ENCODE peak calls at places on chromosomes 1 and 21, in seven cellular contexts. S is skeletal muscle cell, Q is HT1080, H is cardiac fibroblast, M is H54, O is T-helper 22 cell, C is ELR. D is an unnamed sample.

GRCh38 chr21:43355925-43356289 is 71.0 kb downstream of the SIK1 start:
- DNase-seq in S (no peak), Q (no peak), H (no peak), M (no peak), O (no peak), C (no peak), D (no peak)

GRCh38 chr1:82225407-82226197 is 424.9 kb downstream of the ADGRL2 start:
- DNase-seq in S (peak), Q (peak), H (peak), M (peak), O (no peak), C (no peak), D (no peak)

GRCh38 chr1:52747450-52747849 is 21.2 kb downstream of the ZYG11B start:
- DNase-seq in S (no peak), Q (no peak), H (no peak), M (no peak), O (no peak), C (no peak), D (no peak)

GRCh38 chr1:246565751-246566127 is 322 bp downstream of the TFB2M start:
- DNase-seq in S (no peak), Q (no peak), H (peak), M (no peak), O (no peak), C (peak), D (no peak)

GRCh38 chr1:43404353-43404752 is 14.7 kb downstream of the SZT2 start:
- DNase-seq in S (no peak), Q (no peak), H (no peak), M (no peak), O (no peak), C (no peak), D (no peak)

GRCh38 chr21:44755227-44755626 is 43.9 kb upstream of the TSPEAR start:
- DNase-seq in S (no peak), Q (peak), H (peak), M (no peak), O (no peak), C (peak), D (no peak)

GRCh38 chr1:7298749-7299151 is 472.3 kb upstream of the VAMP3 start:
- DNase-seq in S (peak), Q (peak), H (peak), M (no peak), O (no peak), C (peak), D (no peak)

GRCh38 chr1:168863647-168864234 is 134.7 kb upstream of the DPT start:
- DNase-seq in S (no peak), Q (no peak), H (no peak), M (no peak), O (no peak), C (no peak), D (no peak)

D was measured in effector memory CD4-positive, alpha-beta T cell.